ENCODE peak calls at places on chromosomes 16 and 17, in eight cellular contexts. One of them, this sample, is unnamed.

GRCh38 chr16:27426423-27427408 is 24.7 kb downstream of the IL21R start:
- DNase-seq in GM12865: peak
- DNase-seq in hypothalamus: no peak
- DNase-seq in osteocyte: peak
- DNase-seq in RWPE1: peak
- DNase-seq in stimulated activated CD8-positive, alpha-beta memory T cell treated with anti-CD3 and anti-CD28 coated beads, Interleukin-15, amount 100 ng/mL, for 24 hours: no peak
- DNase-seq in HuH-7: peak
- DNase-seq in WTC11: no peak
- DNase-seq in this sample: peak

GRCh38 chr17:14922421-14922820 is 342.7 kb downstream of the PMP22 start:
- DNase-seq in hypothalamus: no peak
- DNase-seq in HuH-7: no peak
- DNase-seq in GM12865: no peak
- DNase-seq in WTC11: no peak
- DNase-seq in stimulated activated CD8-positive, alpha-beta memory T cell treated with anti-CD3 and anti-CD28 coated beads, Interleukin-15, amount 100 ng/mL, for 24 hours: no peak
- DNase-seq in RWPE1: no peak
- DNase-seq in osteocyte: no peak
- DNase-seq in this sample: no peak

GRCh38 chr16:85715169-85716015 is 26.6 kb upstream of the GINS2 start:
- DNase-seq in RWPE1: no peak
- DNase-seq in WTC11: no peak
- DNase-seq in osteocyte: no peak
- DNase-seq in hypothalamus: no peak
- DNase-seq in stimulated activated CD8-positive, alpha-beta memory T cell treated with anti-CD3 and anti-CD28 coated beads, Interleukin-15, amount 100 ng/mL, for 24 hours: no peak
- DNase-seq in GM12865: no peak
- DNase-seq in HuH-7: no peak
- DNase-seq in this sample: no peak

GRCh38 chr17:7070712-7071111 is 9.3 kb downstream of the CLEC10A start:
- DNase-seq in osteocyte: no peak
- DNase-seq in GM12865: no peak
- DNase-seq in HuH-7: no peak
- DNase-seq in stimulated activated CD8-positive, alpha-beta memory T cell treated with anti-CD3 and anti-CD28 coated beads, Interleukin-15, amount 100 ng/mL, for 24 hours: no peak
- DNase-seq in RWPE1: no peak
- DNase-seq in WTC11: no peak
- DNase-seq in hypothalamus: no peak
- DNase-seq in this sample: no peak

GRCh38 chr16:19810817-19811731 is 73.6 kb downstream of the GPRC5B start:
- DNase-seq in hypothalamus: no peak
- DNase-seq in osteocyte: peak
- DNase-seq in GM12865: no peak
- DNase-seq in WTC11: no peak
- DNase-seq in stimulated activated CD8-positive, alpha-beta memory T cell treated with anti-CD3 and anti-CD28 coated beads, Interleukin-15, amount 100 ng/mL, for 24 hours: no peak
- DNase-seq in RWPE1: peak
- DNase-seq in HuH-7: no peak
- DNase-seq in this sample: peak

GRCh38 chr17:75406222-75406615 is 741 bp upstream of the GRB2 start:
- DNase-seq in stimulated activated CD8-positive, alpha-beta memory T cell treated with anti-CD3 and anti-CD28 coated beads, Interleukin-15, amount 100 ng/mL, for 24 hours: no peak
- DNase-seq in hypothalamus: no peak
- DNase-seq in HuH-7: no peak
- DNase-seq in osteocyte: no peak
- DNase-seq in RWPE1: no peak
- DNase-seq in GM12865: peak
- DNase-seq in WTC11: no peak
- DNase-seq in this sample: no peak

GRCh38 chr17:21277332-21277731 is 7.2 kb upstream of the MAP2K3 start:
- DNase-seq in GM12865: no peak
- DNase-seq in osteocyte: no peak
- DNase-seq in stimulated activated CD8-positive, alpha-beta memory T cell treated with anti-CD3 and anti-CD28 coated beads, Interleukin-15, amount 100 ng/mL, for 24 hours: no peak
- DNase-seq in HuH-7: no peak
- DNase-seq in RWPE1: no peak
- DNase-seq in hypothalamus: no peak
- DNase-seq in WTC11: no peak
- DNase-seq in this sample: no peak

GRCh38 chr17:40095944-40096791 is 4.2 kb downstream of the NR1D1 start:
- DNase-seq in hypothalamus: no peak
- DNase-seq in WTC11: no peak
- DNase-seq in HuH-7: no peak
- DNase-seq in GM12865: peak
- DNase-seq in osteocyte: no peak
- DNase-seq in RWPE1: no peak
- DNase-seq in stimulated activated CD8-positive, alpha-beta memory T cell treated with anti-CD3 and anti-CD28 coated beads, Interleukin-15, amount 100 ng/mL, for 24 hours: peak
- DNase-seq in this sample: no peak

GRCh38 chr17:6654816-6655731 is 3.5 kb downstream of the C17orf100 start:
- DNase-seq in osteocyte: peak
- DNase-seq in RWPE1: peak
- DNase-seq in HuH-7: no peak
- DNase-seq in hypothalamus: no peak
- DNase-seq in GM12865: no peak
- DNase-seq in stimulated activated CD8-positive, alpha-beta memory T cell treated with anti-CD3 and anti-CD28 coated beads, Interleukin-15, amount 100 ng/mL, for 24 hours: no peak
- DNase-seq in WTC11: peak
- DNase-seq in this sample: no peak

This sample was measured in brain microvascular endothelial cell.